ENCODE peak calls at places on chromosomes 16 and 17, in ten cellular contexts. H, V, C, B, D, J, O, T, F and K are unnamed samples. For H3K4me1, the result is how much of the 10 kb centered on the place peaks cover.

GRCh38 chr16:46607529-46607928 is 13.7 kb downstream of the SHCBP1 start:
- DNase-seq in C (no peak), B (no peak), H (no peak), O (no peak), T (no peak), F (no peak), D (peak), J (no peak), V (no peak), K (no peak)

GRCh38 chr17:7220593-7221280 is 999 bp downstream of the ACADVL start:
- DNase-seq in H (peak), T (peak), B (no peak), V (peak), O (peak), F (peak), D (peak), C (peak), J (peak), K (peak)

GRCh38 chr17:76309461-76309860 is 1.4 kb upstream of the QRICH2 start:
- DNase-seq in V (no peak), J (no peak), T (no peak), O (no peak), D (no peak), H (no peak), F (no peak), C (no peak), B (no peak), K (no peak)

GRCh38 chr17:69030145-69030544 is 30.6 kb downstream of the ABCA9 start:
- DNase-seq in F (no peak), V (no peak), D (no peak), J (no peak), T (no peak), O (no peak), C (no peak), B (no peak), H (no peak), K (no peak)

GRCh38 chr17:2025220-2025621 is at the start of gene RTN4RL1:
- DNase-seq in F (peak), H (peak), J (peak), V (peak), O (peak), B (peak), D (peak), T (peak), C (peak), K (peak)

GRCh38 chr17:6487243-6488007 is 43.2 kb downstream of the PIMREG start:
- DNase-seq in F (no peak), T (peak), O (peak), D (no peak), B (no peak), V (peak), H (no peak), J (no peak), C (no peak), K (no peak)

GRCh38 chr17:56373981-56374380 is 219.5 kb upstream of the NOG start:
- DNase-seq in V (no peak), F (no peak), O (no peak), T (peak), C (no peak), J (no peak), H (peak), B (no peak), D (no peak), K (no peak)

GRCh38 chr16:90020260-90020837 is 1.1 kb upstream of the DBNDD1 start:
- DNase-seq in J (no peak), B (no peak), F (no peak), H (no peak), V (no peak), D (peak), O (no peak), C (no peak), T (no peak), K (no peak)

GRCh38 chr16:2814757-2815298 is 2.2 kb upstream of the PRSS21 start:
- DNase-seq in B (no peak), T (peak), J (no peak), H (no peak), D (no peak), F (no peak), O (no peak), V (peak), C (no peak), K (peak)

DNA sequence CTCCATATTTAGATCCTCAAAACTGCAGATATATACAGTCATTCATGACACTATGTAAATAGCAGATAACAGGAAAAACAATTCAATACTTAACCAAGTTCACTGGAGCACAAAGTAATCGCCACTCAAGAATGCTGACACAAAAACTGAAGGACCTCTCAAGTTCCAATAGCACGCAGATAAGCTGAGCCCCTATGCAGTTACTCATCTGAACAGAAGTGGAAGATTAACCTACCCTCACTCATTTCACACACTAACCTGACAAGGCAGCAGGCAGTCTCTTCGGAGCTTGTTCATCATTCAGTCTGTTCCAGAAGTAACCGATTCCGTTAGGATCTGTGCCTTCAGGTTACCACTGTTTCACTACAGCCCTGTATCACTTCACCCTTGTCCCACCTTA is 6.0 kb downstream of the HELZ start:
- DNase-seq in F (no peak), J (no peak), B (no peak), C (no peak), V (no peak), O (no peak), T (no peak), D (peak), H (no peak), K (no peak)
- H3K4me1 ChIP-seq in F (under half), J (under half), B (under half), C (under half), V (under half), O (under half), T (half or more), D (under half), H (under half), K (under half)

GRCh38 chr16:11632455-11632921 is 35.8 kb upstream of the SNN start:
- DNase-seq in C (peak), O (peak), J (peak), F (no peak), T (peak), B (peak), D (peak), V (no peak), H (no peak), K (peak)
- H3K4me3 ChIP-seq in C (no peak), O (no peak), J (no peak), F (no peak), T (no peak), B (no peak), D (no peak), V (no peak), H (no peak), K (no peak)

GRCh38 chr16:27366687-27367462 is 35.1 kb upstream of the IL21R start:
- DNase-seq in J (no peak), F (no peak), T (no peak), B (no peak), V (no peak), D (no peak), H (no peak), O (peak), C (no peak), K (peak)
- H3K27ac ChIP-seq in J (peak), F (peak), T (peak), B (no peak), V (peak), D (no peak), H (no peak), O (peak), C (peak), K (no peak)

DNA sequence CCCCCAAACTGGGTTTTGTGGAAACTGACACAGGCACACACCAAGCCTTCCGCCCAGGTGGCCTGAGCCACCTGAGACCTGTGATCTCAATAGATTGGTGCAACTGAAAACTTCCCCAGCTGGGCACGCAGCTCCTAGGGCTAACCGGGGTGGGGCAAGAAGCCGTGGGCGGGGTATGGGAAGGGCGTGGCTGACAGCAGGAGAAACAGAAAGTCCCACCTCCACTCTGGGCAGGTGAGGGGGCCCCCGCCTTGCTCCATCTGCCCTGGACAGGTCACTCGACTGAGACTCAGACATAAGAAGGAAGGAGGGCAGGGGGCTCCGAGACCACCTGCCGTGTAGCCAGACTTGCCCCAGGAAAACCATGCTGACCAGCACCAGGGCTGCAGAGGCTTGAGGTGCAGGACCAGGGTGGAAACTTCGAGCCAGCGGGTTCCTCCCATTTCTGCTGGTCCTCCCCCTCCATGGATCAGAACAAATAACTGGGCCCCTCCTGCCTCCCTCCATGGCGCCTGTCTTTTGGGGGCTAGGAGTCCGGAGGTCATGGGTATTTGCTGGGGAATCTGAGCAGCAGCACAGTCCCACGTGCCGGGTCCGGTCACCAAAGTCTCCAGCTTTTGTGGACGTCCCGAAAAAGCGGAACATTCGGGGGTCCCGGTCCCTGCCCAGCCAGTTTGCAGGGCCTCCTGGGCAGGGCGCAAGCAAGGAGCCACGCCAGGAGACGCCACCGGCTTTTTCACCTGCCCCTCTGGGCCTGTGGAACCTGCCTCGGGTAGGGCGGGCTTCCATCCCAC is 1.3 kb downstream of the TIMP2 start:
- DNase-seq in B (no peak), J (peak), F (peak), C (peak), T (peak), H (peak), V (peak), O (peak), D (no peak), K (peak)
- H3K4me1 ChIP-seq in B (under half), J (half or more), F (half or more), C (half or more), T (half or more), H (under half), V (under half), O (under half), D (under half), K (under half)